ENCODE peak calls at places on chromosome 18, in eight cellular contexts. One of them, this sample, is unnamed. For H3K4me1, the result is how much of the 10 kb centered on the place peaks cover.

GRCh38 chr18:11322006-11322405 is 172.6 kb upstream of the PIEZO2 start:
- DNase-seq in heart left ventricle: no peak
- DNase-seq in A549: no peak
- DNase-seq in prostate gland: no peak
- DNase-seq in suprapubic skin: no peak
- DNase-seq in IMR-90: peak
- DNase-seq in ovary: no peak
- DNase-seq in K562: no peak
- DNase-seq in this sample: no peak

GRCh38 chr18:6069103-6069502 is 173.8 kb upstream of the TMEM200C start:
- DNase-seq in K562: no peak
- DNase-seq in IMR-90: no peak
- DNase-seq in prostate gland: no peak
- DNase-seq in suprapubic skin: no peak
- DNase-seq in ovary: no peak
- DNase-seq in heart left ventricle: no peak
- DNase-seq in A549: no peak
- DNase-seq in this sample: no peak

GRCh38 chr18:44742126-44742525 is 61.4 kb downstream of the SETBP1 start:
- DNase-seq in A549: no peak
- DNase-seq in IMR-90: no peak
- DNase-seq in ovary: no peak
- DNase-seq in prostate gland: no peak
- DNase-seq in suprapubic skin: no peak
- DNase-seq in K562: no peak
- DNase-seq in heart left ventricle: no peak
- DNase-seq in this sample: no peak

GRCh38 chr18:50817898-50818250 is 1.9 kb downstream of the MRO start:
- DNase-seq in suprapubic skin: no peak
- DNase-seq in prostate gland: no peak
- DNase-seq in ovary: no peak
- DNase-seq in heart left ventricle: no peak
- DNase-seq in A549: no peak
- DNase-seq in IMR-90: peak
- DNase-seq in K562: no peak
- DNase-seq in this sample: no peak

GRCh38 chr18:34740101-34740500 is 30.0 kb downstream of the DTNA start:
- DNase-seq in prostate gland: no peak
- DNase-seq in suprapubic skin: no peak
- DNase-seq in ovary: no peak
- DNase-seq in K562: no peak
- DNase-seq in IMR-90: no peak
- DNase-seq in A549: no peak
- DNase-seq in heart left ventricle: no peak
- DNase-seq in this sample: no peak

GRCh38 chr18:36481201-36481657 is 183.7 kb downstream of the FHOD3 start:
- DNase-seq in heart left ventricle: no peak
- DNase-seq in K562: no peak
- DNase-seq in ovary: no peak
- DNase-seq in prostate gland: no peak
- DNase-seq in suprapubic skin: no peak
- DNase-seq in IMR-90: no peak
- DNase-seq in A549: no peak
- DNase-seq in this sample: no peak

GRCh38 chr18:25830787-25831186 is 259.6 kb downstream of the SS18 start:
- DNase-seq in IMR-90: peak
- DNase-seq in K562: no peak
- DNase-seq in heart left ventricle: peak
- DNase-seq in prostate gland: no peak
- DNase-seq in suprapubic skin: no peak
- DNase-seq in ovary: peak
- DNase-seq in A549: no peak
- DNase-seq in this sample: peak

GRCh38 chr18:33560686-33561370 is 17.2 kb upstream of the ASXL3 start:
- DNase-seq in K562: no peak
- DNase-seq in prostate gland: no peak
- DNase-seq in IMR-90: peak
- DNase-seq in heart left ventricle: no peak
- DNase-seq in suprapubic skin: no peak
- DNase-seq in A549: no peak
- DNase-seq in ovary: no peak
- DNase-seq in this sample: no peak

GRCh38 chr18:21809725-21810124 is 69.1 kb downstream of the MIB1 start:
- DNase-seq in prostate gland: no peak
- DNase-seq in K562: no peak
- DNase-seq in A549: no peak
- DNase-seq in heart left ventricle: no peak
- DNase-seq in ovary: no peak
- DNase-seq in IMR-90: no peak
- DNase-seq in suprapubic skin: no peak
- DNase-seq in this sample: no peak

GRCh38 chr18:25187582-25188291 is 164.2 kb downstream of the ZNF521 start:
- DNase-seq in K562: no peak
- DNase-seq in IMR-90: no peak
- DNase-seq in ovary: no peak
- DNase-seq in suprapubic skin: no peak
- DNase-seq in heart left ventricle: no peak
- DNase-seq in A549: no peak
- DNase-seq in prostate gland: no peak
- DNase-seq in this sample: no peak

GRCh38 chr18:67104700-67105284 is 411.7 kb downstream of the DSEL start:
- DNase-seq in heart left ventricle: no peak
- DNase-seq in A549: peak
- DNase-seq in ovary: no peak
- DNase-seq in suprapubic skin: no peak
- DNase-seq in prostate gland: peak
- DNase-seq in IMR-90: peak
- DNase-seq in K562: peak
- DNase-seq in this sample: no peak

GRCh38 chr18:22467760-22468553 is 50.2 kb upstream of the CTAGE1 start:
- DNase-seq in A549: peak
- DNase-seq in IMR-90: peak
- DNase-seq in K562: no peak
- DNase-seq in prostate gland: no peak
- DNase-seq in ovary: no peak
- DNase-seq in suprapubic skin: no peak
- DNase-seq in heart left ventricle: no peak
- DNase-seq in this sample: peak

GRCh38 chr18:62998443-62998842 is 283.1 kb downstream of the PHLPP1 start:
- DNase-seq in heart left ventricle: no peak
- DNase-seq in A549: no peak
- DNase-seq in IMR-90: no peak
- DNase-seq in prostate gland: no peak
- DNase-seq in K562: no peak
- DNase-seq in ovary: no peak
- DNase-seq in suprapubic skin: no peak
- DNase-seq in this sample: no peak

DNA sequence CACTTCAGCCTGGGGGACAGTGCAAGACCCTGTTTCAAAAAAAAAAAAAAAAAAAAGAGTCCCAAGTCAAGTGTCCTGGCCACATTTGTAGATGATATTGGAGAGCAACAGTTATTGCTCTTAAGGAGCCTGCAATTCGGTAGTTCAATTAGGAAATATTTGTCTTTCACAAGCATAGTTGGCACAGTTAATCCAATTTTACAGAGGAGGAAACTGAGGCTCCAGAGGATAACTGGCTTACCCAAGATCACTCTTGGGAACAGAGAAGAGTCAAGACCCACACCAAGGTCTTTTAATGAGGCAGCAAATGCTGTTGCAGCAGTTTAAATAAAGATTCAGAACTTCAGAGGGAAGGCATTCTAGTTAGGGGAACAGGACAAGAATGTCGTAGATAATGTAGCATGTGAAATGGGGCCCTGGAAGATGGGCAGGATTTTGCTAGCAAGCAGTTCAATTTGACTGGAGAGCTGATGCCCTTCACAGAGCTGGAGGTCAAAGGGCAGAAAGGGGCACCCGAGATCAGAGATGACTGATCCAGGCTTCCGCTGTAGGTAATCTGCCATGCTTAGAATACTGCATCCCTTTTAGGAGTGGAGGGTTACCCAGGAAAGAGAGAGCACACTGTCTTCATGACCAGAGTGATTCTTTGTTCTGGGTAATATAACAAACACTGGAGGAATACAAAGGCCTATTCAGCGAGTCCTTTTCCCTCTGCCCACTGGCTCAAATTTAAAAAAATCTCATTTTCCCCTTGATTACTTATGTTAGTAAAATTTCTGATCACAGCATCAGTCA is 3.0 kb downstream of the NPC1 start:
- DNase-seq in suprapubic skin: no peak
- DNase-seq in A549: no peak
- DNase-seq in prostate gland: no peak
- DNase-seq in IMR-90: no peak
- DNase-seq in K562: no peak
- DNase-seq in ovary: no peak
- DNase-seq in heart left ventricle: no peak
- DNase-seq in this sample: no peak
- H3K4me1 ChIP-seq in suprapubic skin: half or more
- H3K4me1 ChIP-seq in A549: under half
- H3K4me1 ChIP-seq in prostate gland: under half
- H3K4me1 ChIP-seq in IMR-90: under half
- H3K4me1 ChIP-seq in K562: under half
- H3K4me1 ChIP-seq in ovary: under half
- H3K4me1 ChIP-seq in heart left ventricle: half or more
- H3K4me1 ChIP-seq in this sample: under half

GRCh38 chr18:9136315-9137141 is at the start of gene ANKRD12:
- DNase-seq in A549: peak
- DNase-seq in prostate gland: peak
- DNase-seq in ovary: peak
- DNase-seq in IMR-90: peak
- DNase-seq in heart left ventricle: peak
- DNase-seq in K562: peak
- DNase-seq in suprapubic skin: peak
- DNase-seq in this sample: peak

GRCh38 chr18:9135912-9136314 is 668 bp upstream of the ANKRD12 start:
- DNase-seq in IMR-90: peak
- DNase-seq in K562: peak
- DNase-seq in prostate gland: no peak
- DNase-seq in suprapubic skin: no peak
- DNase-seq in heart left ventricle: no peak
- DNase-seq in ovary: no peak
- DNase-seq in A549: peak
- DNase-seq in this sample: no peak

GRCh38 chr18:9139400-9140039 is 2.9 kb downstream of the ANKRD12 start:
- DNase-seq in K562: no peak
- DNase-seq in prostate gland: no peak
- DNase-seq in A549: no peak
- DNase-seq in suprapubic skin: no peak
- DNase-seq in heart left ventricle: no peak
- DNase-seq in ovary: no peak
- DNase-seq in IMR-90: no peak
- DNase-seq in this sample: no peak

GRCh38 chr18:9135081-9135911 is 1.3 kb upstream of the ANKRD12 start:
- DNase-seq in A549: no peak
- DNase-seq in prostate gland: no peak
- DNase-seq in heart left ventricle: no peak
- DNase-seq in ovary: no peak
- DNase-seq in suprapubic skin: no peak
- DNase-seq in K562: no peak
- DNase-seq in IMR-90: no peak
- DNase-seq in this sample: no peak

DNA sequence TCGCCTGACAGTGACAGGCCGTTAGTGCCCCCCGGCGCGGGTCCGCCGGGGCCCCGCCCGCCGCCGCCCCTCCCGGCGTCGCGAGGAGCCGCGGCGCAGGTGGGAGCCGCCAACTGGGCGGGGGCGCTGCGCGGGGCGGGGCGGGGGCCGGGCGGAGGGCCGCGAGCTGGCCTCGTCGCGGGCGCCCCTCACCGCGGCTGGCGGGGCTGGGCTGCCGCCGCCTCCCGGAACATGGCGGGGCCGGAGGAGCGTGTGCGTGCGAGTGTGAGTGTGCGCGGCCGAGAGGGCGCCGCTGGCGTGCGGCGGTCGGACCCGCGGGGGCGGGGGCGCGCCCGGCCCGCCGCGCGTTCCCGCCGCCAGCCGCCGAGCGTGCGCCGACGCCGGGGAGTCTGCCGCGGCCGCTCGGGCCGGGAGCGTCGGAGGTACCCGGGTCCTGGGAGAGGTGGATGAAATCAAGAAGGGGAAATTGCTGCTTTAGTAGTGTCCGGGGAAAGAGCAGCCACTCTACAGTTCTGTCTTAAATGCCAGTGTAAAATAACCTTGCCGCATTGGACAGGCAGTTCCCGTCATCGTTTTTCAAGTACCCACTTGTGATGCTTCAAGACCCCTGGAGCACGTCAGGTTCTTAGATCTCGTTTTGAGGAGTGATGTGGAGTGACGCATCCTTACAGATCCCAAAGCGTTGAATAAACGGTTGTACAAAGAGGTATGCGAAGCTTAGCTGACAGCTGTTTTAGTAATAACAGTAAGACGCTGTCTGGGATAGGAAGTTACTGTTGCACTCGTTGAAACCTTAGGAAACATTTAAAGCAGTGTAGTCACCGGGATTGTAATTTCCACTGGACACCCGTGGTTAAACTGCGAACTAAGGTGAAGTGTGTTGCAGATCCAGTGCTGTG is 836 bp downstream of the ANKRD12 start:
- DNase-seq in suprapubic skin: no peak
- DNase-seq in ovary: peak
- DNase-seq in K562: peak
- DNase-seq in heart left ventricle: peak
- DNase-seq in A549: peak
- DNase-seq in IMR-90: peak
- DNase-seq in prostate gland: peak
- DNase-seq in this sample: peak
- TF ChIP-seq POLR2A in suprapubic skin: no peak
- TF ChIP-seq POLR2A in ovary: no peak
- TF ChIP-seq POLR2A in K562: no peak
- TF ChIP-seq POLR2A in heart left ventricle: no peak
- TF ChIP-seq POLR2A in A549: peak
- TF ChIP-seq POLR2A in IMR-90: peak
- TF ChIP-seq POLR2A in prostate gland: peak
- TF ChIP-seq POLR2A in this sample: no peak

GRCh38 chr18:75198046-75198445 is 10.9 kb downstream of the PTGR3 start:
- DNase-seq in IMR-90: peak
- DNase-seq in prostate gland: no peak
- DNase-seq in K562: no peak
- DNase-seq in A549: no peak
- DNase-seq in ovary: no peak
- DNase-seq in suprapubic skin: no peak
- DNase-seq in heart left ventricle: no peak
- DNase-seq in this sample: no peak
- H3K4me1 ChIP-seq in IMR-90: under half
- H3K4me1 ChIP-seq in prostate gland: under half
- H3K4me1 ChIP-seq in K562: under half
- H3K4me1 ChIP-seq in A549: under half
- H3K4me1 ChIP-seq in ovary: under half
- H3K4me1 ChIP-seq in suprapubic skin: under half
- H3K4me1 ChIP-seq in heart left ventricle: under half
- H3K4me1 ChIP-seq in this sample: under half

GRCh38 chr18:32019251-32019943 is 772 bp downstream of the RNF125 start:
- DNase-seq in IMR-90: no peak
- DNase-seq in heart left ventricle: peak
- DNase-seq in prostate gland: peak
- DNase-seq in K562: no peak
- DNase-seq in A549: peak
- DNase-seq in suprapubic skin: no peak
- DNase-seq in ovary: peak
- DNase-seq in this sample: peak

GRCh38 chr18:32021756-32022564 is 3.3 kb downstream of the RNF125 start:
- DNase-seq in suprapubic skin: no peak
- DNase-seq in K562: no peak
- DNase-seq in A549: no peak
- DNase-seq in IMR-90: no peak
- DNase-seq in heart left ventricle: no peak
- DNase-seq in ovary: no peak
- DNase-seq in prostate gland: no peak
- DNase-seq in this sample: no peak

GRCh38 chr18:32018331-32019250 is at the start of gene RNF125:
- DNase-seq in A549: peak
- DNase-seq in suprapubic skin: peak
- DNase-seq in ovary: peak
- DNase-seq in K562: peak
- DNase-seq in heart left ventricle: peak
- DNase-seq in prostate gland: peak
- DNase-seq in IMR-90: peak
- DNase-seq in this sample: peak
- TF ChIP-seq POLR2A in A549: no peak
- TF ChIP-seq POLR2A in suprapubic skin: no peak
- TF ChIP-seq POLR2A in ovary: peak
- TF ChIP-seq POLR2A in K562: no peak
- TF ChIP-seq POLR2A in heart left ventricle: no peak
- TF ChIP-seq POLR2A in prostate gland: peak
- TF ChIP-seq POLR2A in IMR-90: no peak
- TF ChIP-seq POLR2A in this sample: no peak